ENCODE peak calls at places on chromosomes 4 and X, in four cellular contexts. Q, H, G and L are unnamed samples.

GRCh38 chr4:142701017-142701416 is 145.1 kb downstream of the INPP4B start:
- DNase-seq in Q (no peak), G (no peak), H (no peak), L (no peak)

GRCh38 chr4:168589154-168589553 is 92.3 kb downstream of the PALLD start:
- DNase-seq in H (no peak), Q (no peak), G (no peak), L (peak; percentile 90)

GRCh38 chr4:35463251-35463952 is 780.9 kb downstream of the ARAP2 start:
- DNase-seq in Q (no peak), G (peak; percentile 45), H (no peak), L (no peak)

GRCh38 chr4:163554870-163555465 is 60.5 kb downstream of the TMA16 start:
- DNase-seq in H (no peak), Q (no peak), G (no peak), L (peak; percentile 32)

GRCh38 chr4:6115746-6116586 is 84.4 kb downstream of the JAKMIP1 start:
- DNase-seq in Q (no peak), H (no peak), G (no peak), L (no peak)

GRCh38 chrX:155874571-155875244 is 6.4 kb upstream of the VAMP7 start:
- DNase-seq in Q (no peak), G (no peak), H (no peak), L (no peak)

GRCh38 chr4:76426272-76426671 is 5.3 kb upstream of the CCDC158 start:
- DNase-seq in H (no peak), G (no peak), Q (no peak), L (no peak)

GRCh38 chr4:65089666-65090065 is 580.6 kb downstream of the EPHA5 start:
- DNase-seq in Q (no peak), G (no peak), H (no peak), L (no peak)

GRCh38 chrX:129925305-129926092 is 19.5 kb downstream of the UTP14A start:
- DNase-seq in H (peak; percentile 55), G (peak; percentile 71), Q (no peak), L (peak; percentile 81)

GRCh38 chr4:173167793-173168395 is 717 bp upstream of the GALNT7 start:
- DNase-seq in G (no peak), Q (no peak), H (peak; percentile 56), L (peak; percentile 30)

GRCh38 chr4:120286813-120287212 is 220.2 kb upstream of the MAD2L1 start:
- DNase-seq in G (no peak), Q (no peak), H (no peak), L (no peak)

GRCh38 chr4:118881512-118882146 is 7.0 kb upstream of the SYNPO2 start:
- DNase-seq in Q (no peak), G (no peak), H (no peak), L (no peak)

GRCh38 chr4:159497961-159498360 is 395.1 kb downstream of the RAPGEF2 start:
- DNase-seq in H (no peak), Q (no peak), G (no peak), L (no peak)

GRCh38 chrX:139290310-139290709 is 240.2 kb upstream of the F9 start:
- DNase-seq in G (no peak), H (no peak), Q (peak; percentile 7), L (no peak)

DNA sequence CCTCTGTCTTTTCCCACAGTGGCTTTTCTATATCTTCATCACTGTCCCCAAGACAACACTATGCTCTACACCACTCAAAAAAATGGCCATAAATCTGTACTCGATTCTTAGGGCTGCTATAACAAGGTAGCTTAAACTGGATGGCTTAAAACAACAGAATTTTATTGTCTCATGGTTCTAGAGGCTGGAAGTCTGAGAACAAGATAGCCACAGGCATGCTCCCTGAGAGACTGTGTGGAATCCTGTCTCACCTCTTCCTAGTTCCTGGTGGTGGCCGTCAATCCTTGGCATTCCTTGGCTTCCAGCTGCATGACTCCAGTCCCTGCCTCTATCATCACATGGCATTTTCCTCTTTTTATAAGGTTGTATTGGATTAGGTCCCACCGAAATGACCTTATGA is 70.7 kb upstream of the DCLK2 start:
- DNase-seq in Q (no peak), H (no peak), G (no peak), L (peak; percentile 57)
- TF ChIP-seq CHD1 in Q (no peak), H (no peak), G (no peak), L (no peak)

DNA sequence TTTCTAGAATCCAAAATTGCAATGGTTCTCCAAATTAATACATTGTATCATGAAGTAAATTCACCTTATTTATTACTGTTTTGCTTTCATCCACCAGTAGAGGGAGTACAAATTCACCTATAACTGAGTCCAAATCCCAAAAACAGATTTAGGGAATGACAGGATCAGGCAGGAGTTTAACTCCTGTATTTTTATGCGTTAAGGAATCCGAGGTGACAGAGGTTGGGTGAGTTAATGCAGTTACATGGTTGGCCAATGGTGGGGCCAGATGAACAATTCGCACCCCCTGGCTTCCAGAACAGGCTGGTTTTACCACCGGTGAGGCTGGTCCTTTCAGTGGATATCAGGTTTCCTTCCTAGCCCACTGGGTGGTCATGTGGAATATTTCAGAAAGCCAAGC is 82.4 kb downstream of the MTNR1A start:
- DNase-seq in G (no peak), H (peak; percentile 13), Q (no peak), L (peak; percentile 56)
- TF ChIP-seq CHD1 in G (no peak), H (no peak), Q (no peak), L (no peak)

GRCh38 chr4:94457692-94458106 is 6.0 kb downstream of the PDLIM5 start:
- DNase-seq in Q (no peak), H (no peak), G (no peak), L (no peak)
- TF ChIP-seq CHD1 in Q (no peak), H (no peak), G (no peak), L (no peak)

DNA sequence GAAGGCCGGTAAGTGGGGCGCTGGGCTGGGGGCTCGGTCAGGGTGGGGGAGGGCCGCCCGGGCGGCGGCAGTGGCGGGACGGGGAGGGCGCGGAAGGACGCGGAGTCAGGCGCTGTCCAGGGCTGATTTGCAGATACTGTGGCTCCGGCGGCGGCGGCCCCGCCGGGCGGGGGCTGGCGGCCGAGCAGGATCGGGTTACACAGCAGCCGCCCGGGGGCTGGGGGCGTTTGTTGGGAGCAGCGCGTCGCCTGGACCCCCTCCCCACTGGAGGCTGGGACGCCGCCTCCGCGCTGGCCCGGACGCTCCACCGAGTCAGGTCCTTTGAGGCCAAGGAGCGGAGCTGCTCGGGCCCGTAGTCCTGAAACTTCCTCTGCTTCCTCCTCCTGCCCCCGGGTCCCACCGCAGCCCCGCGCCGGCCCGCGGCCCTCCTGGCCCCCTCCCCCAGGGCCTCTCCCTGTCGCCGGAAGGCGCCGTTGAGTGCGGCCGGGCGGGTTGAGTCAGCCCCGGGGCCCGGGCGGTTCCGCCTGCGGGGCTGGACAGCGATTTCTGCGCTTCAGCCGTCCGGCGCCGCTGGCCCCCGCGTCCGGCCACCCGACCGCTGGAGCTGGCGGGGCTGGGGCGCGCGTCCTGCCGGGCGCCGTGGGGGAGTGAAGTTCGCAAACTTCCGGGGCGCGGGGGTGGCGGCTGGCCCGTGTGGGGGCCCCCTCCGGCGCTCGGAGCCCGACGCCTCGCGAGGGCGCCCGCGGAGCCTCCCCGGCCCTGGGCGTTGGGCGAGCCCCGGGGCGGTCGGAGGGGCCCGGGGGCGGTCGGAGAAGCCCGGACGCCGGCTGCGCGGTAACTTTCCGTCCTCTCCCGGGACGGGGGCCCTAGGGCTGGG is 744 bp downstream of the REST start:
- DNase-seq in G (peak; percentile 83), H (peak; percentile 89), Q (no peak), L (peak; percentile 68)
- TF ChIP-seq CHD1 in G (no peak), H (peak; percentile 38), Q (no peak), L (peak; percentile 48)

GRCh38 chr4:148735432-148736155 is 293.4 kb upstream of the NR3C2 start:
- DNase-seq in H (no peak), Q (no peak), G (no peak), L (no peak)

GRCh38 chr4:148737071-148737470 is 294.9 kb upstream of the NR3C2 start:
- DNase-seq in H (no peak), Q (no peak), G (no peak), L (no peak)

DNA sequence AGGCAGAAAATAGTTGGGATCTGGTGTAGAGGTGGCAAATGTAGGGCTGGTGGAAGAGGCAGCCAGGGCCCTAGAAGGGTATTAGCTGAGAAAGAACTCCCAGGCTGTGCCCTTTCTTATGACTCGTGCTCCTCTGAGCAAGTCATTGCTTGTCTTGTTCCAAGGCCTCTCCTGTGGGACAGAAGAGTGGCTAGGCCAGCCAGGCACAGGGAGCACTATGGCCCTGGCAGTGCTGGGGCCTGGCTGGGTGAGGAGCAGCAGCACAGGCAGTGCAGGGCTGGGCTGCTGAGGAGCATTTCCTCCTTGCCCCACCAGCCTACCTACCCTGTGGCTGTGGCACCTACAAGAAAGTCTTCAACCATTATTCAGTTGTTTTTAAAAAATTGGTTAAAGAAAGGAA is 298.5 kb upstream of the NR3C2 start:
- DNase-seq in G (no peak), Q (no peak), H (no peak), L (no peak)
- TF ChIP-seq CHD1 in G (no peak), Q (no peak), H (no peak), L (no peak)

GRCh38 chr4:80286451-80286850 is 20.0 kb downstream of the FGF5 start:
- DNase-seq in H (peak; percentile 28), Q (no peak), G (no peak), L (no peak)
- TF ChIP-seq CHD1 in H (no peak), Q (no peak), G (no peak), L (no peak)

DNA sequence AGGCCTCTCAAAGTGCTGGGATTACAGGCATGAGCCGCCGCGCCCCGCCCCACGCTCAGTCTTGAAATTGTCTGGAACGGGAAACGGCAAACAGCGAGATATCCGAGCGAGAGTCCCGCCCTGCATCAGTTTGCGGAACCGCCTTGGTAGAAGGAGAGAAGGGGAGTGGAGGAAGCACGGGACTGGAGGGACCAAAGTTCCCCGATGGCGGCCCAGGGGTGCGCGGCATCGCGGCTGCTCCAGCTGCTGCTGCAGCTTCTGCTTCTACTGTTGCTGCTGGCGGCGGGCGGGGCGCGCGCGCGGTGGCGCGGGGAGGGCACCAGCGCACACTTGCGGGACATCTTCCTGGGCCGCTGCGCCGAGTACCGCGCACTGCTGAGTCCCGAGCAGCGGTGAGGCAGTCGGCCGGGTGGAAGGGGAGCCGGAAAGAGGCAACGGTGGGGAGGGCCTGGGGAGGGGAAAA is at the start of gene BST1:
- DNase-seq in Q (no peak), H (no peak), G (no peak), L (peak; percentile 50)
- TF ChIP-seq CHD1 in Q (no peak), H (no peak), G (no peak), L (no peak)